ENCODE peak calls at places on chromosomes 12 and 14, in five cellular contexts. One of them, this sample, is unnamed.

GRCh38 chr14:50109342-50109741 is 7.0 kb downstream of the VCPKMT start:
- DNase-seq in omental fat pad: no peak
- DNase-seq in CD8-positive, alpha-beta T cell: no peak
- DNase-seq in pancreas: no peak
- DNase-seq in GM23338: peak; percentile 67
- DNase-seq in this sample: no peak

GRCh38 chr14:81525129-81525528 is 8.5 kb downstream of the SEL1L start:
- DNase-seq in omental fat pad: no peak
- DNase-seq in CD8-positive, alpha-beta T cell: no peak
- DNase-seq in GM23338: no peak
- DNase-seq in pancreas: no peak
- DNase-seq in this sample: no peak

GRCh38 chr14:75723716-75724115 is 62.7 kb downstream of the TTLL5 start:
- DNase-seq in omental fat pad: no peak
- DNase-seq in CD8-positive, alpha-beta T cell: no peak
- DNase-seq in pancreas: no peak
- DNase-seq in GM23338: no peak
- DNase-seq in this sample: no peak

GRCh38 chr12:58564721-58565120 is 355.6 kb downstream of the LRIG3 start:
- DNase-seq in GM23338: no peak
- DNase-seq in pancreas: no peak
- DNase-seq in CD8-positive, alpha-beta T cell: no peak
- DNase-seq in omental fat pad: no peak
- DNase-seq in this sample: no peak

GRCh38 chr12:57929092-57929830 is 12.1 kb upstream of the ATP23 start:
- DNase-seq in pancreas: no peak
- DNase-seq in GM23338: no peak
- DNase-seq in omental fat pad: no peak
- DNase-seq in CD8-positive, alpha-beta T cell: no peak
- DNase-seq in this sample: no peak

GRCh38 chr12:111330800-111331752 is 37.8 kb downstream of the PHETA1 start:
- DNase-seq in GM23338: peak; percentile 85
- DNase-seq in pancreas: no peak
- DNase-seq in CD8-positive, alpha-beta T cell: no peak
- DNase-seq in omental fat pad: no peak
- DNase-seq in this sample: no peak

GRCh38 chr12:120238224-120238616 is 27.3 kb downstream of the PXN start:
- DNase-seq in CD8-positive, alpha-beta T cell: no peak
- DNase-seq in GM23338: no peak
- DNase-seq in pancreas: no peak
- DNase-seq in omental fat pad: no peak
- DNase-seq in this sample: no peak

GRCh38 chr12:121465921-121466799 is 66.2 kb downstream of the RNF34 start:
- DNase-seq in CD8-positive, alpha-beta T cell: no peak
- DNase-seq in omental fat pad: no peak
- DNase-seq in pancreas: peak; percentile 71
- DNase-seq in GM23338: peak; percentile 51
- DNase-seq in this sample: no peak

GRCh38 chr12:15728118-15728598 is 61.0 kb downstream of the EPS8 start:
- DNase-seq in CD8-positive, alpha-beta T cell: no peak
- DNase-seq in omental fat pad: no peak
- DNase-seq in GM23338: no peak
- DNase-seq in pancreas: no peak
- DNase-seq in this sample: no peak

GRCh38 chr12:67728296-67728666 is 79.7 kb downstream of the DYRK2 start:
- DNase-seq in GM23338: no peak
- DNase-seq in pancreas: no peak
- DNase-seq in CD8-positive, alpha-beta T cell: no peak
- DNase-seq in omental fat pad: no peak
- DNase-seq in this sample: no peak

GRCh38 chr14:69355955-69356321 is 42.2 kb downstream of the ERH start:
- DNase-seq in omental fat pad: no peak
- DNase-seq in pancreas: no peak
- DNase-seq in GM23338: no peak
- DNase-seq in CD8-positive, alpha-beta T cell: no peak
- DNase-seq in this sample: no peak

GRCh38 chr12:28550757-28551381 is 360.6 kb downstream of the CCDC91 start:
- DNase-seq in pancreas: no peak
- DNase-seq in omental fat pad: no peak
- DNase-seq in CD8-positive, alpha-beta T cell: no peak
- DNase-seq in GM23338: no peak
- DNase-seq in this sample: no peak

GRCh38 chr12:120115692-120116442 is 686 bp downstream of the RAB35 start:
- DNase-seq in omental fat pad: no peak
- DNase-seq in pancreas: no peak
- DNase-seq in CD8-positive, alpha-beta T cell: no peak
- DNase-seq in GM23338: peak; percentile 69
- DNase-seq in this sample: no peak

GRCh38 chr12:108640802-108641445 is 7.2 kb upstream of the SELPLG start:
- DNase-seq in GM23338: no peak
- DNase-seq in CD8-positive, alpha-beta T cell: no peak
- DNase-seq in omental fat pad: no peak
- DNase-seq in pancreas: no peak
- DNase-seq in this sample: no peak

GRCh38 chr12:72390146-72390545 is 118.0 kb downstream of the TRHDE start:
- DNase-seq in omental fat pad: no peak
- DNase-seq in CD8-positive, alpha-beta T cell: no peak
- DNase-seq in pancreas: no peak
- DNase-seq in GM23338: no peak
- DNase-seq in this sample: no peak

GRCh38 chr12:76470028-76470939 is 89.3 kb downstream of the OSBPL8 start:
- DNase-seq in omental fat pad: no peak
- DNase-seq in CD8-positive, alpha-beta T cell: no peak
- DNase-seq in pancreas: no peak
- DNase-seq in GM23338: no peak
- DNase-seq in this sample: no peak

GRCh38 chr12:65937181-65937641 is 112.9 kb downstream of the HMGA2 start:
- DNase-seq in pancreas: no peak
- DNase-seq in GM23338: no peak
- DNase-seq in CD8-positive, alpha-beta T cell: no peak
- DNase-seq in omental fat pad: no peak
- DNase-seq in this sample: no peak

GRCh38 chr12:113587720-113588119 is 116.0 kb upstream of the LHX5 start:
- DNase-seq in pancreas: no peak
- DNase-seq in omental fat pad: no peak
- DNase-seq in CD8-positive, alpha-beta T cell: no peak
- DNase-seq in GM23338: peak; percentile 94
- DNase-seq in this sample: no peak

GRCh38 chr14:50039734-50040400 is 76.5 kb downstream of the VCPKMT start:
- DNase-seq in GM23338: no peak
- DNase-seq in omental fat pad: no peak
- DNase-seq in pancreas: no peak
- DNase-seq in CD8-positive, alpha-beta T cell: no peak
- DNase-seq in this sample: no peak

GRCh38 chr12:120479458-120479857 is 9.9 kb upstream of the SRSF9 start:
- DNase-seq in omental fat pad: no peak
- DNase-seq in CD8-positive, alpha-beta T cell: no peak
- DNase-seq in GM23338: peak; percentile 56
- DNase-seq in pancreas: no peak
- DNase-seq in this sample: no peak

GRCh38 chr12:124093297-124093696 is 120.3 kb downstream of the ZNF664 start:
- DNase-seq in pancreas: no peak
- DNase-seq in GM23338: no peak
- DNase-seq in CD8-positive, alpha-beta T cell: no peak
- DNase-seq in omental fat pad: no peak
- DNase-seq in this sample: no peak

GRCh38 chr14:37150414-37150813 is 22.0 kb downstream of the SLC25A21 start:
- DNase-seq in pancreas: no peak
- DNase-seq in omental fat pad: no peak
- DNase-seq in GM23338: peak; percentile 70
- DNase-seq in CD8-positive, alpha-beta T cell: no peak
- DNase-seq in this sample: no peak

GRCh38 chr12:2364566-2365165 is 311.9 kb downstream of the CACNA1C start:
- DNase-seq in GM23338: peak; percentile 48
- DNase-seq in CD8-positive, alpha-beta T cell: no peak
- DNase-seq in omental fat pad: no peak
- DNase-seq in pancreas: no peak
- DNase-seq in this sample: no peak

GRCh38 chr12:2363836-2364565 is 311.2 kb downstream of the CACNA1C start:
- DNase-seq in CD8-positive, alpha-beta T cell: no peak
- DNase-seq in omental fat pad: no peak
- DNase-seq in pancreas: no peak
- DNase-seq in GM23338: no peak
- DNase-seq in this sample: no peak

GRCh38 chr12:2358986-2359658 is 306.3 kb downstream of the CACNA1C start:
- DNase-seq in GM23338: no peak
- DNase-seq in omental fat pad: no peak
- DNase-seq in CD8-positive, alpha-beta T cell: no peak
- DNase-seq in pancreas: no peak
- DNase-seq in this sample: no peak

GRCh38 chr12:2359725-2360629 is 307.2 kb downstream of the CACNA1C start:
- DNase-seq in CD8-positive, alpha-beta T cell: no peak
- DNase-seq in pancreas: no peak
- DNase-seq in omental fat pad: no peak
- DNase-seq in GM23338: no peak
- DNase-seq in this sample: no peak

DNA sequence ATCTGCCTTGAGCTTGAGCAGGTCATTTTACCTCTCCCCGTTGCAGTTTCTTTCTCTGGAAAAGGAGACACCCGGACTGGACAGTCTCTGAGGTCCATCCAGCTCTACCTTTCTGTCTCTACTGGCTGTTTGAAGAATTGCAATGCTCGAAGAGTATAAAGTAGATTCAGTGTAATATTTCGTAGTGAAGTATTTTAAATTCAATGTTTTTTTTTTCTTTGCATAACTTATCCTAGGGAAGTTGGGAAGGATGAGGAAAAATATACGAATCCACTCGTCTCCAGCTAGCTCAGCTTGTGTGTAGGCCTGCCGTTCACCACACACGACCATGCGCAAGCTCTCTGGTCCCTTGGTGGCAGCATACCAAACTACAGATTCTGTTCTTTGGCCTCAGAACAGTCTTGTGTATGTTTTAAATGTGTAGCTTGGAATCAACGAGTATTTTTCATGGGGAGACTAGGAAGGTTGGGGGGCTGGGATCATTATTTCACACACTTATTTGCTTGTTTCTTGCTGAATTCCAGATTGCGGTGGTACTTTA is 307.9 kb downstream of the CACNA1C start:
- DNase-seq in omental fat pad: no peak
- DNase-seq in pancreas: no peak
- DNase-seq in CD8-positive, alpha-beta T cell: no peak
- DNase-seq in GM23338: no peak
- DNase-seq in this sample: no peak
- TF ChIP-seq CTCF in omental fat pad: no peak
- TF ChIP-seq CTCF in pancreas: no peak
- TF ChIP-seq CTCF in CD8-positive, alpha-beta T cell: no peak
- TF ChIP-seq CTCF in GM23338: peak; percentile 44
- TF ChIP-seq CTCF in this sample: peak; percentile 37

DNA sequence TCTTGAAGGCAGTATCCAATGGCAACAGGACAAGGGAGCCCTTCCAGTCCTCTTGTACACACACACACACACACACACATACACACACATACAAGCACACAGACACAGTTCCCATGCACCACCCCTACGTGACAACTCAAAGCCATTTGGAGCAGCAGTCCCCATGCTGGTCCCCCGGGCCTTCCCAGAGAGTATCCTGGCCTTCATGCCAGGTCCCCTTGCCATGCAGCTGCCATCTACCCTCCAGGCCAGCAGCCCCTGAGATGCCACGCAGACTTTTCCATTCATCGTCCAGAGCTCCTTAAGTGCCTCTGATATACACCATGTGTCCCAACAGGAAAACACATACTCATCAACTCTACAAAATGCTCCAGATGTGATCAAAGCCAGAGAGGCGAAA is 159.5 kb downstream of the ANO2 start:
- DNase-seq in GM23338: no peak
- DNase-seq in CD8-positive, alpha-beta T cell: no peak
- DNase-seq in pancreas: no peak
- DNase-seq in omental fat pad: no peak
- DNase-seq in this sample: peak; percentile 72
- TF ChIP-seq CTCF in GM23338: no peak
- TF ChIP-seq CTCF in CD8-positive, alpha-beta T cell: no peak
- TF ChIP-seq CTCF in pancreas: no peak
- TF ChIP-seq CTCF in omental fat pad: no peak
- TF ChIP-seq CTCF in this sample: no peak

DNA sequence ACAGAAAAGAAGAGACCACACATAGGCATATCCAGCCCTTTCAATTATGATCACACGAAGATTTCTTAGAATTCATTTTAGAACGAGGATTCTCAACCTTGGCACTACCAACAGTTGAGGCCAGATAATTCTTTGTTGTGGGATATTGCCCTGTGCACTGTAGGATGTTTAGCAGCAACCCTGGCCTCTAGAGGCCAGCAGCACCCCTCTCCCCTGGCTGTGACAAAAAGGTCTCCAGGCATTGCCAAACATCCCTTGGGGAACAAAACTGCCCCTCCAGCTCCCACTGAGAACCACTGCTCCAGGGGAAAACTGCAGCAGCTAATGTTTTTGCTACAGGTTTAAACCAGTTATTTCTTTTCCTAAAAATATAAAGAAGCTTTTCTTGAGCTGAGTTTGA is 7.1 kb downstream of the NT5DC3 start:
- DNase-seq in pancreas: no peak
- DNase-seq in CD8-positive, alpha-beta T cell: no peak
- DNase-seq in omental fat pad: no peak
- DNase-seq in GM23338: peak; percentile 47
- DNase-seq in this sample: no peak
- TF ChIP-seq CTCF in pancreas: no peak
- TF ChIP-seq CTCF in CD8-positive, alpha-beta T cell: no peak
- TF ChIP-seq CTCF in omental fat pad: no peak
- TF ChIP-seq CTCF in GM23338: peak; percentile 42
- TF ChIP-seq CTCF in this sample: no peak

GRCh38 chr12:118055144-118055557 is 5.8 kb downstream of the WSB2 start:
- DNase-seq in CD8-positive, alpha-beta T cell: peak; percentile 42
- DNase-seq in pancreas: no peak
- DNase-seq in GM23338: peak; percentile 85
- DNase-seq in omental fat pad: no peak
- DNase-seq in this sample: no peak
- TF ChIP-seq CTCF in CD8-positive, alpha-beta T cell: peak; percentile 53
- TF ChIP-seq CTCF in pancreas: peak; percentile 33
- TF ChIP-seq CTCF in GM23338: peak; percentile 90
- TF ChIP-seq CTCF in omental fat pad: no peak
- TF ChIP-seq CTCF in this sample: peak; percentile 65

GRCh38 chr12:11623382-11623781 is 26.1 kb upstream of the ETV6 start:
- DNase-seq in GM23338: no peak
- DNase-seq in pancreas: no peak
- DNase-seq in CD8-positive, alpha-beta T cell: no peak
- DNase-seq in omental fat pad: no peak
- DNase-seq in this sample: no peak

GRCh38 chr12:11628353-11628752 is 21.1 kb upstream of the ETV6 start:
- DNase-seq in omental fat pad: no peak
- DNase-seq in GM23338: no peak
- DNase-seq in pancreas: no peak
- DNase-seq in CD8-positive, alpha-beta T cell: no peak
- DNase-seq in this sample: no peak

GRCh38 chr12:11621797-11622423 is 27.6 kb upstream of the ETV6 start:
- DNase-seq in GM23338: peak; percentile 25
- DNase-seq in pancreas: no peak
- DNase-seq in omental fat pad: no peak
- DNase-seq in CD8-positive, alpha-beta T cell: no peak
- DNase-seq in this sample: no peak

GRCh38 chr12:11624126-11624525 is 25.3 kb upstream of the ETV6 start:
- DNase-seq in omental fat pad: no peak
- DNase-seq in pancreas: no peak
- DNase-seq in CD8-positive, alpha-beta T cell: no peak
- DNase-seq in GM23338: no peak
- DNase-seq in this sample: no peak

GRCh38 chr12:11622774-11623375 is 26.6 kb upstream of the ETV6 start:
- DNase-seq in omental fat pad: no peak
- DNase-seq in GM23338: peak; percentile 40
- DNase-seq in pancreas: no peak
- DNase-seq in CD8-positive, alpha-beta T cell: no peak
- DNase-seq in this sample: no peak
- TF ChIP-seq CTCF in omental fat pad: no peak
- TF ChIP-seq CTCF in GM23338: peak; percentile 37
- TF ChIP-seq CTCF in pancreas: no peak
- TF ChIP-seq CTCF in CD8-positive, alpha-beta T cell: no peak
- TF ChIP-seq CTCF in this sample: peak; percentile 42

This sample was measured in osteocyte.